ENCODE peak calls at places on chromosomes 16 and 17, in five cellular contexts. W, I, H, S and L are unnamed samples.

GRCh38 chr16:59859606-59860402 is 1125.7 kb upstream of the GOT2 start:
- DNase-seq in W (no peak), I (no peak), H (no peak), S (no peak), L (no peak)

GRCh38 chr16:46743232-46743719 is 4.9 kb downstream of the MYLK3 start:
- DNase-seq in W (no peak), I (peak; percentile 33), H (no peak), S (peak; percentile 83), L (no peak)

GRCh38 chr17:19411641-19412040 is 609 bp downstream of the RNF112 start:
- DNase-seq in W (no peak), I (no peak), H (no peak), S (no peak), L (no peak)

GRCh38 chr16:28821874-28822519 is 802 bp upstream of the ATXN2L start:
- DNase-seq in W (no peak), I (no peak), H (no peak), S (peak; percentile 66), L (no peak)

GRCh38 chr17:68679882-68680281 is 78.7 kb upstream of the FAM20A start:
- DNase-seq in W (no peak), I (no peak), H (no peak), S (no peak), L (no peak)

GRCh38 chr17:81814748-81815645 is 11.0 kb downstream of the GCGR start:
- DNase-seq in W (no peak), I (peak; percentile 47), H (no peak), S (no peak), L (no peak)

GRCh38 chr17:81228420-81228819 is 5.7 kb upstream of the CEP131 start:
- DNase-seq in W (no peak), I (no peak), H (no peak), S (no peak), L (no peak)

GRCh38 chr17:16918443-16918842 is 53.5 kb downstream of the TNFRSF13B start:
- DNase-seq in W (no peak), I (no peak), H (no peak), S (no peak), L (no peak)

GRCh38 chr16:81901483-81901882 is 109.8 kb downstream of the SDR42E1 start:
- DNase-seq in W (no peak), I (no peak), H (no peak), S (no peak), L (no peak)

GRCh38 chr16:11064202-11064540 is 119.8 kb downstream of the CLEC16A start:
- DNase-seq in W (no peak), I (no peak), H (no peak), S (no peak), L (no peak)

GRCh38 chr17:82734987-82735866 is at the start of gene FN3K:
- DNase-seq in W (peak; percentile 85), I (peak; percentile 48), H (no peak), S (peak; percentile 80), L (no peak)

GRCh38 chr17:37465058-37465616 is 24.6 kb upstream of the DUSP14 start:
- DNase-seq in W (no peak), I (no peak), H (no peak), S (no peak), L (no peak)

GRCh38 chr17:72173475-72174116 is 52.8 kb downstream of the SOX9 start:
- DNase-seq in W (no peak), I (peak; percentile 70), H (no peak), S (no peak), L (no peak)

DNA sequence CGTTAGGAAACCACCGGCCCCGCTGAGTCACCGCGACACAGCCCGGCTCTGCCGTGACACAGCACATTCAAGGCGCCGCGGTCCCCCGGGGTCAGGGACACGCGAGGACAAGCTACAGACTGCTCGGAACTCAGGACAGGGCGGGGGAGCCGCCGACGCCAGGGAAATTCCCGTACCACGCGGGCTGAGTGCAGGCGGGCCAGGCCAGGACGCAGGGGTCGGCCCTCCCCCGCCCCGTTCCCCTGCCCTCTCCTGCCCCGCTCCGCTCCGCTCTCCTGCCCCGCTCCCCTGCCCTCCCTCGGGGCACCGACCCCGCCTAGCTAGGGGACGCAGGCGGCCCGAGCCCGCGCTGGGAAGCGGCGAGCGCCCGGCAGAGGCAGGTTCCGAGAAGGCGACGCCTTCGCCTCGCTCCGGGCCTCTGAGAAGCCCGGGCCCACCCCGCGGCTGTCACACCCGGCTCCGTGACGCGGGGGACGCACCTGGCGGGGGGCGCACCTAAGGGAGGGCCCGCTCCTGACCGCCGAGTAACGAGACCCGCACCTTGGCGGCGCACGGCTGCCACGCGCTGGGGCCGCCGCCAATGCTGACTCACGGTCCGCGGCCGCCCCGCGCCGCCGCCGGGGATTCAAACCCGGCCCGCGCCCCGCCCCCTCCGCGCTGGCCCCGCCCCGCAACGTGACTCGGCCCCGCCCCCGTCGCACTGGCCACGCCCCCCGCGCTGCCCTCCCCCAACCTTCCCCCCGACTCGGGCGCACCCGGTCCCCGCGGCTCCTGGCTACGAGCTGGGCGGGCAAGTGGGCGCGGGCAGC is 27.5 kb downstream of the GNPTG start:
- DNase-seq in W (peak; percentile 88), I (peak; percentile 60), H (no peak), S (peak; percentile 93), L (no peak)
- TF ChIP-seq SRF in W (no peak), I (no peak), H (no peak), S (no peak), L (no peak)

GRCh38 chr16:70383421-70383960 is 36.8 kb downstream of the DDX19A start:
- DNase-seq in W (no peak), I (no peak), H (no peak), S (no peak), L (no peak)

GRCh38 chr16:70380205-70380918 is 33.7 kb downstream of the DDX19A start:
- DNase-seq in W (peak; percentile 79), I (peak; percentile 29), H (no peak), S (no peak), L (no peak)

GRCh38 chr16:70381604-70382342 is 35.1 kb downstream of the DDX19A start:
- DNase-seq in W (no peak), I (no peak), H (no peak), S (no peak), L (no peak)

GRCh38 chr16:70378869-70379493 is 32.3 kb downstream of the DDX19A start:
- DNase-seq in W (no peak), I (no peak), H (no peak), S (no peak), L (no peak)

GRCh38 chr16:70380919-70381603 is 34.4 kb downstream of the DDX19A start:
- DNase-seq in W (peak; percentile 94), I (peak; percentile 98), H (peak; percentile 93), S (no peak), L (peak; percentile 91)
- TF ChIP-seq POLR2A in W (peak; percentile 96), I (peak; percentile 95), H (peak; percentile 92), S (no peak), L (peak; percentile 95)

GRCh38 chr17:57911834-57912673 is 43.2 kb downstream of the CUEDC1 start:
- DNase-seq in W (no peak), I (peak; percentile 86), H (peak; percentile 87), S (no peak), L (no peak)
- TF ChIP-seq SRF in W (no peak), I (no peak), H (no peak), S (no peak), L (no peak)

GRCh38 chr16:89911375-89911774 is 7.3 kb upstream of the MC1R start:
- DNase-seq in W (no peak), I (no peak), H (no peak), S (no peak), L (no peak)

GRCh38 chr16:89912143-89912542 is 6.5 kb upstream of the MC1R start:
- DNase-seq in W (no peak), I (no peak), H (no peak), S (no peak), L (no peak)

GRCh38 chr16:89908236-89908635 is 10.4 kb upstream of the MC1R start:
- DNase-seq in W (no peak), I (no peak), H (no peak), S (no peak), L (no peak)

GRCh38 chr16:89910717-89911354 is 7.8 kb upstream of the MC1R start:
- DNase-seq in W (no peak), I (no peak), H (no peak), S (no peak), L (no peak)

DNA sequence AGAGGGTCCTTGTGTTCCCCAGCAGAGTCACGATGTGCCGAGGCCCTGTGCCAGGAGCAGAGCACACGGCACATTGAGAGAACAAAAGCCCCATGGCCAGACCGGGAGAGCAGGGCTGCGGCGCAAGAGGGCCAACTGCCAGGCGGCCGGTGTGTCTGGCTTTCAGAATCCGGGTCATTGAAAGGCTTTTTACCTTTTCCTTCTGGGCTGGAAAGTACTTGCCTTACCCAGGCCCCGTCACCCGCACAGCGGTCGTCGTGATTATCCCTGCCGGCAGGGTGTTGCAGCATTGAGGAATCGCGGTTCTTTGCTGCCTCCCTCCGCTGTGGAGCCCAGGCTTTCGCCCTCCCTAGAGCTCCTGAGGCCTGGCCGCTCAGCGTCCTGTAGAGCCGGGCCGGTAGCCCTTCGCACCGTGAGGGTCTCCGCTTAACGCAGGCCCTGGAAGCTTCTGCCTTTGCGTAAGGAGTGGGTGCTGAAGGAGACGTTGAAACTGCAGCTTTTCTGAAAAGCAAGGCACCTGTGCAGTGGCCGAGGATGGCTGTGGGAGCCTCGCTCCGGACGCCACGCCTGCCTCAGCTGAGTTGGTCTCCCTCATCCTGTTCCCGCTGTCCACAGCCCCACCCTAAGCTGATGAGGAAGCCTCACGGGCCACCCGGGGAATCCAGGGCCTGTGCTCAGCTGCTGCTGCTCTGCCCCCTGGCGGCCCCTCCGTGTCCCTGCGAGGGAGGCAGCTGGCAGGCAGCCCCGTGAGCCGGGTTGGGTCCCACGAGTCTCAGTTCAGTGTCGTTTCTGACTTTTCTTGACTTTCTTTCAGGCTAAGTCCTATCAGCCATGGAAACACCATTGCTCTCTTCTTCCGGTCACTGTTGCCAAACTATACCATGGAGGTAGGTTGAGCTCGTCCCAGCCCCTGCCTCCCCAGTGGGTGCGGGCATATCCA is 8.6 kb upstream of the MC1R start:
- DNase-seq in W (peak; percentile 93), I (peak; percentile 60), H (peak; percentile 42), S (peak; percentile 82), L (no peak)
- TF ChIP-seq POLR2A in W (no peak), I (no peak), H (no peak), S (no peak), L (peak; percentile 18)

DNA sequence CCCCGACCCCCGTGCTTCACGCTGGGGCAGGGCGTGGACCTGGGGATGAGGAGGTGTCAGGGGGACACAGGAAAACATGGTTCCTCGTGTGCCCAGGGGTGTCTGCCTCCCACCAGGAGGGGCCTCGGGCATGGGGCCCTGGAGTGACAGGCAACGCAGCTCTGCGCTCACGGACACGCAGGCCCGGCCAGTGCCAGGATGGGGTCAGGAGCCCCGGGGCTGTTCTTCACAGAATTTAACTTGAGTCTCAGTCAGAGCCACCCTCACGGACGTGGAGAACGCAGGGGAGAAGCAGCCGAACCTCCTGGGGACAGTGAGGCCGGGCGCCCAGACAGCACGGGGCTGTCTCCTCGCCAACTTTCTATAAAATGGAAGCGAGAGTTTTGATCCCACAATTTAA is 16.7 kb downstream of the UNKL start:
- DNase-seq in W (no peak), I (no peak), H (no peak), S (no peak), L (no peak)
- TF ChIP-seq SRF in W (no peak), I (no peak), H (no peak), S (no peak), L (no peak)